ENCODE peak calls at places on chromosomes 11 and 22, in four cellular contexts. Z is AG04450; R is heart left ventricle; Q is CD8-positive, alpha-beta T cell. A is an unnamed sample.

GRCh38 chr11:130103296-130103814 is 33.7 kb downstream of the APLP2 start:
- DNase-seq in Z (peak), R (no peak), Q (no peak), A (no peak)

GRCh38 chr11:6411594-6412031 is 7.3 kb downstream of the APBB1 start:
- DNase-seq in Z (no peak), R (no peak), Q (no peak), A (peak)

GRCh38 chr22:50630376-50630775 is 2.4 kb upstream of the ARSA start:
- DNase-seq in Z (no peak), R (no peak), Q (no peak), A (no peak)

GRCh38 chr11:28529540-28530410 is 421.6 kb downstream of the METTL15 start:
- DNase-seq in Z (peak), R (no peak), Q (no peak), A (no peak)

GRCh38 chr11:14541180-14541579 is 21.0 kb upstream of the PSMA1 start:
- DNase-seq in Z (no peak), R (peak), Q (no peak), A (peak)

GRCh38 chr11:21806982-21807749 is 385.7 kb upstream of the ANO5 start:
- DNase-seq in Z (no peak), R (no peak), Q (no peak), A (no peak)

GRCh38 chr11:94193288-94193687 is 64.6 kb downstream of the PANX1 start:
- DNase-seq in Z (no peak), R (no peak), Q (no peak), A (no peak)

GRCh38 chr11:124928942-124929663 is 6.7 kb downstream of the HEPACAM start:
- DNase-seq in Z (no peak), R (no peak), Q (no peak), A (no peak)

GRCh38 chr11:9203715-9204311 is 61.3 kb downstream of the DENND5A start:
- DNase-seq in Z (no peak), R (no peak), Q (no peak), A (no peak)

GRCh38 chr11:3080733-3081385 is 23.6 kb upstream of the CARS1 start:
- DNase-seq in Z (no peak), R (no peak), Q (no peak), A (no peak)

GRCh38 chr11:48087974-48088681 is 107.8 kb downstream of the PTPRJ start:
- DNase-seq in Z (no peak), R (no peak), Q (no peak), A (peak)

GRCh38 chr11:64776875-64777274 is 1.5 kb downstream of the SF1 start:
- DNase-seq in Z (no peak), R (no peak), Q (no peak), A (no peak)

GRCh38 chr11:96760815-96761214 is 371.0 kb downstream of the JRKL start:
- DNase-seq in Z (no peak), R (no peak), Q (no peak), A (no peak)

GRCh38 chr11:2517386-2518064 is 72.7 kb downstream of the KCNQ1 start:
- DNase-seq in Z (no peak), R (peak), Q (no peak), A (no peak)

GRCh38 chr11:73647459-73648100 is 1.2 kb downstream of the PLEKHB1 start:
- DNase-seq in Z (peak), R (peak), Q (peak), A (peak)

GRCh38 chr11:108319541-108320145 is 96.8 kb downstream of the ATM start:
- DNase-seq in Z (no peak), R (no peak), Q (no peak), A (no peak)

GRCh38 chr11:15124528-15124927 is 9.8 kb downstream of the INSC start:
- DNase-seq in Z (no peak), R (no peak), Q (no peak), A (no peak)

GRCh38 chr11:2944953-2945756 is 15.9 kb upstream of the PHLDA2 start:
- DNase-seq in Z (peak), R (peak), Q (no peak), A (peak)

GRCh38 chr11:117217141-117217609 is 14.7 kb downstream of the PCSK7 start:
- DNase-seq in Z (peak), R (no peak), Q (no peak), A (no peak)

GRCh38 chr22:25368271-25368670 is 148.8 kb downstream of the CRYBB2 start:
- DNase-seq in Z (peak), R (no peak), Q (no peak), A (no peak)

GRCh38 chr22:20275836-20276235 is 7.7 kb upstream of the RTN4R start:
- DNase-seq in Z (no peak), R (no peak), Q (no peak), A (no peak)

GRCh38 chr11:27392715-27393114 is 29.7 kb upstream of the CCDC34 start:
- DNase-seq in Z (peak), R (no peak), Q (no peak), A (no peak)

GRCh38 chr22:40094449-40094848 is 83.3 kb upstream of the TNRC6B start:
- DNase-seq in Z (no peak), R (no peak), Q (no peak), A (no peak)

GRCh38 chr11:9072790-9073189 is 18.6 kb downstream of the SCUBE2 start:
- DNase-seq in Z (no peak), R (no peak), Q (no peak), A (no peak)

GRCh38 chr11:59141673-59142460 is 789 bp upstream of the FAM111A start:
- DNase-seq in Z (no peak), R (no peak), Q (no peak), A (no peak)

GRCh38 chr11:86803641-86804040 is 3.3 kb downstream of the PRSS23 start:
- DNase-seq in Z (no peak), R (no peak), Q (no peak), A (no peak)

GRCh38 chr11:62459080-62459479 is 40.2 kb downstream of the SCGB1A1 start:
- DNase-seq in Z (no peak), R (no peak), Q (no peak), A (no peak)

GRCh38 chr11:129960216-129961214 is 42.1 kb downstream of the PRDM10 start:
- DNase-seq in Z (peak), R (no peak), Q (no peak), A (no peak)

GRCh38 chr11:70650075-70650909 is 252.0 kb downstream of the CTTN start:
- DNase-seq in Z (peak), R (peak), Q (no peak), A (peak)

GRCh38 chr11:116851631-116852030 is 14.2 kb upstream of the APOA1 start:
- DNase-seq in Z (no peak), R (no peak), Q (peak), A (no peak)

GRCh38 chr22:35917651-35918050 is 111.0 kb downstream of the RBFOX2 start:
- DNase-seq in Z (no peak), R (no peak), Q (no peak), A (no peak)

GRCh38 chr22:35919002-35919542 is 109.6 kb downstream of the RBFOX2 start:
- DNase-seq in Z (no peak), R (no peak), Q (no peak), A (no peak)

GRCh38 chr22:35915477-35916013 is 113.1 kb downstream of the RBFOX2 start:
- DNase-seq in Z (no peak), R (no peak), Q (no peak), A (no peak)

GRCh38 chr22:35921777-35922176 is 106.8 kb downstream of the RBFOX2 start:
- DNase-seq in Z (peak), R (peak), Q (no peak), A (no peak)

DNA sequence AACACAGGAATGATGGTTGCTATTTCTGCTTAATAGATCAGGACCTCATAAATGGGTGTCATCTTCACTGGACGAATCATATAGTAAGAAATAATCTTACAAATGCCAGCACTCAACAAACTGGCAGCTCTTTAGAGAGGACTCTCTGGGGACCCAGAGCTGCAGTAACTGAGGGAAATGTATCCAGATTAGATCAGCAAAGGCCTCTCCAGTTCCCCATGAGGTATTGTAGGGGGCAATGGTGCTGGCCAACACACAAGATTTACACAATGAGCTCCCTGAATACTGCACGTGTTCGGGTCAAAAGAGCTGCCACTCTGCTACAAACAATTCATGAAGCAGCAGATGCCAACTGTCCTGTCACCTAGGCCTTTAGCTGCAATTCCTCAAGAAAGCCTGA is 110.2 kb downstream of the RBFOX2 start:
- DNase-seq in Z (no peak), R (no peak), Q (no peak), A (no peak)
- H3K27ac ChIP-seq in Z (no peak), R (peak), Q (no peak), A (peak)

GRCh38 chr22:28893810-28894209 is 10.4 kb downstream of the ZNRF3 start:
- DNase-seq in Z (no peak), R (no peak), Q (no peak), A (no peak)

GRCh38 chr22:28896611-28897010 is 13.2 kb downstream of the ZNRF3 start:
- DNase-seq in Z (no peak), R (no peak), Q (no peak), A (no peak)

GRCh38 chr22:28892175-28892731 is 8.9 kb downstream of the ZNRF3 start:
- DNase-seq in Z (no peak), R (no peak), Q (no peak), A (no peak)

GRCh38 chr22:28894793-28895192 is 11.4 kb downstream of the ZNRF3 start:
- DNase-seq in Z (no peak), R (no peak), Q (no peak), A (no peak)

GRCh38 chr22:28894320-28894719 is 10.9 kb downstream of the ZNRF3 start:
- DNase-seq in Z (no peak), R (peak), Q (no peak), A (no peak)
- H3K27ac ChIP-seq in Z (no peak), R (no peak), Q (no peak), A (no peak)

GRCh38 chr11:119680899-119681370 is 48.1 kb downstream of the NECTIN1 start:
- DNase-seq in Z (no peak), R (peak), Q (no peak), A (no peak)

GRCh38 chr11:119683783-119684182 is 45.2 kb downstream of the NECTIN1 start:
- DNase-seq in Z (no peak), R (no peak), Q (no peak), A (no peak)

GRCh38 chr11:119678351-119678750 is 50.6 kb downstream of the NECTIN1 start:
- DNase-seq in Z (no peak), R (no peak), Q (no peak), A (no peak)

GRCh38 chr11:119684361-119685072 is 44.5 kb downstream of the NECTIN1 start:
- DNase-seq in Z (peak), R (no peak), Q (no peak), A (no peak)

GRCh38 chr11:119681537-119681936 is 47.5 kb downstream of the NECTIN1 start:
- DNase-seq in Z (no peak), R (no peak), Q (no peak), A (no peak)
- H3K27ac ChIP-seq in Z (no peak), R (no peak), Q (no peak), A (peak)

GRCh38 chr22:27475548-27475897 is 326.0 kb downstream of the MN1 start:
- DNase-seq in Z (no peak), R (no peak), Q (no peak), A (no peak)

GRCh38 chr22:27476318-27476717 is 325.2 kb downstream of the MN1 start:
- DNase-seq in Z (no peak), R (no peak), Q (no peak), A (no peak)

GRCh38 chr22:27474711-27475547 is 326.6 kb downstream of the MN1 start:
- DNase-seq in Z (peak), R (no peak), Q (no peak), A (no peak)

GRCh38 chr22:27477171-27477570 is 324.4 kb downstream of the MN1 start:
- DNase-seq in Z (no peak), R (no peak), Q (no peak), A (no peak)

DNA sequence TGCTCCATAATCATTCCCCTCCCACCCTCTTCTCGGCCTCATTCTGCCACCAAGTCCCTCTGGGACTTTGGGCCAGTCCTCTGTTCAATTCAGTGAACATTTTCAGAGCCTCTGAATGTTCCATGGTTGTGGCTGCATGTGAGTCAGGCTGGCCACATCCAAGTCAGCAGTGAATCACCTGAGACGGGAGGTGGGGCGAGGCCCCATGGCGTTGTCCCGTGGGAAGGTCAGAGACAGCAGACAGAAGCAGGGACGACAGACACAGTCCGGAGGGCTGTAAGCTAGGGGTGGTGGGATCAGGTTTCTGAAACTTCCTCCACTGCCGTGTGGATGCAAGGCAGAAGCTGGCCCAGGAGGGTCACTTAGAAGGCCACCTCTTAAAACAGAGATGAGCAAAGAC is 324.8 kb downstream of the MN1 start:
- DNase-seq in Z (no peak), R (no peak), Q (no peak), A (no peak)
- H3K27ac ChIP-seq in Z (no peak), R (no peak), Q (no peak), A (no peak)

GRCh38 chr11:126280595-126280994 is 2.3 kb upstream of the TIRAP start:
- DNase-seq in Z (no peak), R (no peak), Q (no peak), A (no peak)

GRCh38 chr11:126279191-126279590 is 3.7 kb upstream of the TIRAP start:
- DNase-seq in Z (no peak), R (no peak), Q (no peak), A (no peak)

GRCh38 chr11:126277322-126277721 is 5.6 kb upstream of the TIRAP start:
- DNase-seq in Z (no peak), R (no peak), Q (no peak), A (no peak)

GRCh38 chr11:126281245-126281644 is 1.6 kb upstream of the TIRAP start:
- DNase-seq in Z (no peak), R (no peak), Q (no peak), A (no peak)

GRCh38 chr11:126277780-126278179 is 5.1 kb upstream of the TIRAP start:
- DNase-seq in Z (no peak), R (no peak), Q (no peak), A (no peak)
- H3K27ac ChIP-seq in Z (no peak), R (no peak), Q (no peak), A (no peak)

DNA sequence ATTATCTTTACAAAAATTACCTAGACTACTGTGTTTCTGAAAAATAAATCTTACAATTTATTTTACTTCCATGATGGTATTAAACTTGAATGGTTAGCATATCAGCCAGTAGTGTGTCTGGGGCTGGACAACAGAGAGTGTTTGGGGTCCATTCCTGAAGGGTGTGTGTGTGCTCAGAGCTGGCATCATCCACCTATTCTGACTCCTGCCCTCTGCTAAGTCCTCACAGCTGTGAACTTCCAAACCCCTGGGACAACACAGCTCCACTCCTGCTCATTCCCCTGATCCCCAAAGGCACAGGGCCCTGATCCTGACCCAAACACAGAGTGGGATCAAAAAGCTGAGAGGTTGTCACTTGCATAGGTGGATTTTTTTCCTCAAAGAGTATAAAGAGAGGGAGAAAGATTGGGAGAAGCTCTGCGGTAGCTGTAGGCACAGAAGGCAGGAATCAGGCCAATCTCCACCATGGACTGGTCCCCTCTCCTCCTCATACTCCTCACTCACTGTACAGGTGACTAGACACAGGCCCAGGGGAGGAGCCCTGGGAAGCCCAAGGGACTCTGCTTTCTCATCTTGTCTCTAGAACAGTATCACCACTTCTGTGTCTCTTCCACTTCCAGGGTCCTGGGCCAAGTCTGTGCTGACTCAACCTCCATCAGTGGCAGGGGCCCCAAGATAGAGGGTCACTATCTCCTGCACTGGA is 55.7 kb upstream of the TOP3B start:
- DNase-seq in Z (no peak), R (no peak), Q (no peak), A (no peak)
- H3K27ac ChIP-seq in Z (peak), R (no peak), Q (no peak), A (no peak)

DNA sequence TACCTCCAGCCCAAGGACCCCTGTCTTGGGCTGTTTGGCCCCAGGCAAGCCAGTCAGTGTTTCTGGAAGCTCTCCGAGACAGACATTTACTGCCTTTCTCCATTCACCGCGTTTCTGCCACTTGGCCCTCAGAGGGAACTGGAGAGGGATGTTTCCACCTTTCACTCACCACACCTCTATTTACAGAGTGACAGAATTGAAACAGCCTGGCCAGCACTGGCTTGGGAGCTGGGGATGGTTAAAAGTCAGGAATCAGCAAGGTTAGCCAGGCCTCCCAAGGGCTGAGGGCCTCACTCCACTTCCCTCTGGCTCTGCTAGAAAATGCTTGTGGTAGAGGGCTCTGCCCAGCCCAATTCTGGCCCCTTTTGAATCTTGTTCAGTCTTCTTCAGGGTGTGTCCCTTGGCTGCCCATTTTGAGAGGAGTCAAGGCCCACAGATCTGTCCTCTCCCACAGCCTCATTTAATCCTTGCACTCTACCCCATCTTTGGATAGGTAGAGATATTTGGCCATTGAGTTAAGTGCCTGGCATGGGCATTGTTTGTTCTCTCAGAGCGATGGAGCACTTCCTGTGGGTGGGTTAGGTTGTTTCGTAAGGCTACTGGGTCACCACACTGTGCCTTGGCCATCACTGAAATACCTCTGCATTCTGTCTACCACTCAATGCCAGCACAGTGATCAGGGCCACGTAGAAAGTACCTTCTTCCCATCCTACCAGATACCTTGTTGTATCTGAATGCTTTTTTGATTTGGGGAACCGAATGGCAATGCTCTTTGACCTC is 119.2 kb downstream of the MICAL2 start:
- DNase-seq in Z (no peak), R (no peak), Q (no peak), A (no peak)
- H3K27ac ChIP-seq in Z (no peak), R (no peak), Q (no peak), A (no peak)

DNA sequence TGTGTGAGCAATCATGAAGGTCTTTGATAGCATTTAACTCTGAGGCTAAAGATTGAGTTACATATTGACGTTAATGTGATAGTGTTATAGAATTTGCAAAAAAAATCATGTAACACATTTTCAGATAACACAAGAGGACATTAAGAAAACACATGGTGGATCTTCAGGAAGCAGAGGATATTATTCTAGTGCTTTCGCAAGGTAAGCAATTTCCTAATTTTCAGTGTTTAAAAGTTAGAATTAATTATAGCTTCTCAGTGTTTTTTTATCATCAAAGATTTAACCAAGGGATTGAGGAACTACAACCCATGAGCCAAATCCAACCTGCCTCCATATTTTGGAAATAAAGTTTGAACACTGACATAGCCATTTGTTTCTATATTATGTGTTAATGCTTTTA is 78.5 kb downstream of the DKK3 start:
- DNase-seq in Z (no peak), R (no peak), Q (no peak), A (no peak)
- H3K27ac ChIP-seq in Z (no peak), R (no peak), Q (no peak), A (no peak)

DNA sequence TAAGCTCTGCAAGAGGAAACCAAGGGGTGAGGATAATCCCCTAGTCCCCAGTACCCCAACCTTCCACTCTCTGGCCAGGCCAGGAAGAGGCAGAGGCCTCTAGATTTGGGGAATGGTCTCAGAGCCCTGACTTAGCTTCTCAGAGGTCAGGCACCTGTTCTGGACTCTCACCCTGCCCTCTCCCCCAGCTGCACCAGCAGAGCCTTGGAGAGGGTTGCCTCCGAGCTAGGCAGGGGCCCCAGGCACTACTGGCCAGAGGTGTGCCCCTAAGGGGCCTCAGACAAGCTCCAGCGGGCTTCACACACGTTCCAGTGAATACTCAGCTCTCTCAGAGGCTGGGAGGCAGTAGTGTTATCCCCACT is 8.0 kb downstream of the FREY1 start:
- DNase-seq in Z (no peak), R (no peak), Q (no peak), A (no peak)
- H3K27ac ChIP-seq in Z (no peak), R (no peak), Q (no peak), A (peak)

A was measured in substantia nigra.